ENCODE peak calls at places on chromosomes 2 and 18, in seven cellular contexts. J is activated naive CD8-positive, alpha-beta T cell treated with anti-CD3 and anti-CD28 coated beads, Interleukin-2, amount 50 U/mL, for 24 hours; W is Caki2; H is PC-3; G is activated T-cell treated with anti-CD3 and anti-CD28 coated beads for 48 hours; X is A549; C is mesenteric fat pad. E is an unnamed sample.

GRCh38 chr18:7038330-7038846 is 79.2 kb downstream of the LAMA1 start:
- DNase-seq in J (no peak), W (peak; percentile 94), H (peak; percentile 77), G (no peak), X (peak; percentile 24), C (no peak), E (peak; percentile 87)

GRCh38 chr2:234683950-234684349 is 187.1 kb upstream of the ARL4C start:
- DNase-seq in J (no peak), W (no peak), H (no peak), G (no peak), X (no peak), C (no peak), E (no peak)

GRCh38 chr2:172725741-172726140 is 9.9 kb upstream of the RAPGEF4 start:
- DNase-seq in J (no peak), W (no peak), H (no peak), G (no peak), X (no peak), C (no peak), E (no peak)

GRCh38 chr2:42928692-42929576 is 136.6 kb upstream of the HAAO start:
- DNase-seq in J (no peak), W (no peak), H (peak; percentile 19), G (no peak), X (peak; percentile 63), C (no peak), E (no peak)

GRCh38 chr2:230582851-230583283 is 129.8 kb upstream of the CAB39 start:
- DNase-seq in J (no peak), W (no peak), H (peak; percentile 73), G (no peak), X (no peak), C (no peak), E (peak; percentile 52)

GRCh38 chr2:109537565-109538221 is 76.1 kb downstream of the SEPTIN10 start:
- DNase-seq in J (no peak), W (no peak), H (no peak), G (no peak), X (no peak), C (peak; percentile 55), E (peak; percentile 16)

GRCh38 chr2:96540136-96540535 is 3.6 kb downstream of the ARID5A start:
- DNase-seq in J (no peak), W (no peak), H (peak; percentile 90), G (no peak), X (no peak), C (no peak), E (peak; percentile 88)

GRCh38 chr2:159807183-159808037 is 9.4 kb upstream of the CD302 start:
- DNase-seq in J (peak; percentile 10), W (peak; percentile 27), H (peak; percentile 76), G (no peak), X (peak; percentile 72), C (no peak), E (peak; percentile 62)

GRCh38 chr2:205427112-205427511 is 255.2 kb upstream of the NRP2 start:
- DNase-seq in J (no peak), W (no peak), H (peak; percentile 42), G (no peak), X (no peak), C (no peak), E (no peak)

GRCh38 chr2:172282944-172283343 is 144.4 kb upstream of the ITGA6 start:
- DNase-seq in J (no peak), W (no peak), H (peak; percentile 66), G (no peak), X (no peak), C (no peak), E (peak; percentile 73)

GRCh38 chr2:197274937-197275336 is 35.6 kb downstream of the ANKRD44 start:
- DNase-seq in J (no peak), W (no peak), H (no peak), G (no peak), X (no peak), C (no peak), E (no peak)

GRCh38 chr18:13412901-13413300 is 194.3 kb downstream of the LDLRAD4 start:
- DNase-seq in J (no peak), W (no peak), H (no peak), G (no peak), X (no peak), C (no peak), E (no peak)

GRCh38 chr2:150878347-150878746 is 383.3 kb downstream of the RBM43 start:
- DNase-seq in J (no peak), W (peak; percentile 50), H (peak; percentile 49), G (no peak), X (peak; percentile 17), C (no peak), E (peak; percentile 77)

GRCh38 chr2:179440642-179441251 is 176.1 kb upstream of the SESTD1 start:
- DNase-seq in J (no peak), W (peak; percentile 12), H (peak; percentile 76), G (no peak), X (peak; percentile 41), C (no peak), E (peak; percentile 38)

GRCh38 chr18:8351173-8351572 is 258.1 kb upstream of the RAB12 start:
- DNase-seq in J (no peak), W (no peak), H (no peak), G (no peak), X (no peak), C (no peak), E (no peak)

GRCh38 chr18:10057401-10057800 is 143.6 kb downstream of the VAPA start:
- DNase-seq in J (no peak), W (no peak), H (no peak), G (no peak), X (no peak), C (no peak), E (no peak)

GRCh38 chr2:47904903-47905453 is 1.3 kb downstream of the FBXO11 start:
- DNase-seq in J (peak; percentile 43), W (peak; percentile 37), H (no peak), G (peak; percentile 6), X (peak; percentile 22), C (no peak), E (peak; percentile 29)

GRCh38 chr2:156517419-156517818 is 81.2 kb downstream of the GPD2 start:
- DNase-seq in J (no peak), W (no peak), H (no peak), G (no peak), X (no peak), C (no peak), E (no peak)

GRCh38 chr2:83191316-83191715 is 1267.8 kb downstream of the SUCLG1 start:
- DNase-seq in J (no peak), W (no peak), H (no peak), G (no peak), X (no peak), C (no peak), E (no peak)

GRCh38 chr2:174485763-174486613 is 841 bp downstream of the GPR155 start:
- DNase-seq in J (peak; percentile 34), W (no peak), H (peak; percentile 21), G (no peak), X (no peak), C (no peak), E (peak; percentile 29)

GRCh38 chr2:218448934-218449333 is 30.0 kb downstream of the VIL1 start:
- DNase-seq in J (no peak), W (peak; percentile 41), H (peak; percentile 89), G (no peak), X (peak; percentile 70), C (no peak), E (peak; percentile 79)

GRCh38 chr2:201452856-201453643 is 1.5 kb downstream of the STRADB start:
- DNase-seq in J (no peak), W (no peak), H (no peak), G (no peak), X (no peak), C (no peak), E (no peak)